ENCODE peak calls at places on chromosomes 6 and 20, in ten cellular contexts. S is fibroblast of pulmonary artery; E is ovary; H is GM10248; I is fibroblast of lung; W is WTC11; O is endothelial cell; G is CD4-positive, alpha-beta T cell; R is endothelial cell of umbilical vein; T is H9. C is an unnamed sample.

GRCh38 chr6:30102701-30103629 is 9.9 kb downstream of the TRIM31 start:
- DNase-seq in S (peak; percentile 88), E (peak; percentile 75), H (peak; percentile 89), I (peak; percentile 84), W (peak; percentile 90), O (peak; percentile 78), G (peak; percentile 75), R (peak; percentile 82), T (peak; percentile 86), C (peak; percentile 89)

GRCh38 chr6:56775498-56776166 is 132.9 kb upstream of the DST start:
- DNase-seq in S (no peak), E (no peak), H (no peak), I (no peak), W (no peak), O (no peak), G (no peak), R (no peak), T (peak; percentile 53), C (no peak)

GRCh38 chr6:12967686-12968085 is 251.1 kb downstream of the PHACTR1 start:
- DNase-seq in S (peak; percentile 52), E (no peak), H (no peak), I (no peak), W (no peak), O (no peak), G (no peak), R (no peak), T (no peak), C (peak; percentile 65)

GRCh38 chr6:124995645-124996325 is 33.5 kb downstream of the RNF217 start:
- DNase-seq in S (no peak), E (no peak), H (no peak), I (no peak), W (no peak), O (no peak), G (no peak), R (no peak), T (no peak), C (no peak)

GRCh38 chr6:51147756-51148155 is 329.1 kb downstream of the TFAP2B start:
- DNase-seq in S (no peak), E (no peak), H (no peak), I (no peak), W (no peak), O (no peak), G (no peak), R (no peak), T (no peak), C (no peak)

GRCh38 chr20:9518776-9519175 is 4.4 kb downstream of the LAMP5 start:
- DNase-seq in S (no peak), E (no peak), H (no peak), I (no peak), W (peak; percentile 62), O (no peak), G (no peak), R (no peak), T (peak; percentile 75), C (no peak)

GRCh38 chr20:21182832-21183563 is 57.1 kb downstream of the KIZ start:
- DNase-seq in S (peak; percentile 81), E (no peak), H (no peak), I (peak; percentile 88), W (no peak), O (no peak), G (no peak), R (no peak), T (no peak), C (peak; percentile 82)

GRCh38 chr6:168101201-168102092 is 22.4 kb upstream of the FRMD1 start:
- DNase-seq in S (no peak), E (no peak), H (no peak), I (no peak), W (peak; percentile 39), O (no peak), G (no peak), R (no peak), T (no peak), C (no peak)

GRCh38 chr6:150652848-150653613 is 53.3 kb downstream of the PLEKHG1 start:
- DNase-seq in S (no peak), E (no peak), H (no peak), I (peak; percentile 3), W (no peak), O (no peak), G (no peak), R (no peak), T (no peak), C (peak; percentile 51)

GRCh38 chr6:132058975-132059374 is 107.8 kb upstream of the CCN2 start:
- DNase-seq in S (no peak), E (no peak), H (no peak), I (peak; percentile 58), W (no peak), O (no peak), G (no peak), R (no peak), T (no peak), C (peak; percentile 40)

GRCh38 chr20:43653966-43654365 is 12.9 kb upstream of the MYBL2 start:
- DNase-seq in S (no peak), E (no peak), H (no peak), I (no peak), W (no peak), O (no peak), G (no peak), R (no peak), T (no peak), C (no peak)

GRCh38 chr6:132479131-132479530 is 33.8 kb downstream of the STX7 start:
- DNase-seq in S (no peak), E (no peak), H (no peak), I (peak; percentile 37), W (no peak), O (no peak), G (no peak), R (no peak), T (no peak), C (peak; percentile 44)

GRCh38 chr6:104843196-104843595 is 16.5 kb downstream of the HACE1 start:
- DNase-seq in S (no peak), E (no peak), H (no peak), I (no peak), W (no peak), O (no peak), G (no peak), R (no peak), T (no peak), C (peak; percentile 8)

GRCh38 chr6:41288025-41288777 is 1.7 kb upstream of the TREM1 start:
- DNase-seq in S (peak; percentile 35), E (no peak), H (peak; percentile 45), I (peak; percentile 14), W (no peak), O (no peak), G (no peak), R (no peak), T (no peak), C (no peak)

GRCh38 chr6:41042167-41042566 is at the start of gene TSPO2:
- DNase-seq in S (no peak), E (no peak), H (no peak), I (no peak), W (no peak), O (no peak), G (no peak), R (no peak), T (no peak), C (no peak)

GRCh38 chr20:835220-836045 is 1.9 kb downstream of the FAM110A start:
- DNase-seq in S (no peak), E (peak; percentile 57), H (no peak), I (no peak), W (no peak), O (no peak), G (no peak), R (no peak), T (no peak), C (no peak)

GRCh38 chr20:24776755-24777271 is 172.3 kb upstream of the CST7 start:
- DNase-seq in S (no peak), E (peak; percentile 1), H (no peak), I (no peak), W (no peak), O (no peak), G (no peak), R (no peak), T (no peak), C (no peak)

GRCh38 chr6:140979642-140980091 is 1153.1 kb upstream of the GJE1 start:
- DNase-seq in S (peak; percentile 98), E (peak; percentile 33), H (no peak), I (peak; percentile 80), W (no peak), O (no peak), G (no peak), R (peak; percentile 98), T (no peak), C (peak; percentile 98)

GRCh38 chr20:17226410-17227198 is at the start of gene PCSK2:
- DNase-seq in S (peak; percentile 33), E (peak; percentile 86), H (peak; percentile 13), I (peak; percentile 20), W (peak; percentile 90), O (peak; percentile 76), G (no peak), R (no peak), T (peak; percentile 91), C (peak; percentile 15)

GRCh38 chr6:2744206-2744771 is 6.4 kb downstream of the MYLK4 start:
- DNase-seq in S (peak; percentile 33), E (no peak), H (no peak), I (peak; percentile 25), W (no peak), O (no peak), G (no peak), R (no peak), T (no peak), C (peak; percentile 18)
- TF ChIP-seq CTCF in S (peak; percentile 35), E (no peak), H (no peak), I (no peak), W (no peak), O (no peak), G (no peak), R (peak; percentile 16), T (peak; percentile 39), C (peak; percentile 29)

GRCh38 chr6:17505062-17505476 is 95.0 kb upstream of the FAM8A1 start:
- DNase-seq in S (peak; percentile 17), E (no peak), H (no peak), I (peak; percentile 21), W (no peak), O (no peak), G (no peak), R (peak; percentile 25), T (no peak), C (peak; percentile 5)
- TF ChIP-seq CTCF in S (peak; percentile 28), E (no peak), H (no peak), I (peak; percentile 14), W (no peak), O (peak; percentile 55), G (peak; percentile 15), R (peak; percentile 6), T (peak; percentile 63), C (peak; percentile 26)

GRCh38 chr6:11093591-11094410 is at the start of gene SMIM13:
- DNase-seq in S (peak; percentile 99), E (peak; percentile 96), H (peak; percentile 97), I (peak; percentile 98), W (peak; percentile 98), O (peak; percentile 96), G (peak; percentile 95), R (peak; percentile 99), T (peak; percentile 99), C (peak; percentile 97)
- TF ChIP-seq CTCF in S (peak; percentile 18), E (peak; percentile 75), H (peak; percentile 64), I (peak; percentile 21), W (peak; percentile 44), O (peak; percentile 71), G (peak; percentile 74), R (peak; percentile 38), T (peak; percentile 52), C (peak; percentile 52)

DNA sequence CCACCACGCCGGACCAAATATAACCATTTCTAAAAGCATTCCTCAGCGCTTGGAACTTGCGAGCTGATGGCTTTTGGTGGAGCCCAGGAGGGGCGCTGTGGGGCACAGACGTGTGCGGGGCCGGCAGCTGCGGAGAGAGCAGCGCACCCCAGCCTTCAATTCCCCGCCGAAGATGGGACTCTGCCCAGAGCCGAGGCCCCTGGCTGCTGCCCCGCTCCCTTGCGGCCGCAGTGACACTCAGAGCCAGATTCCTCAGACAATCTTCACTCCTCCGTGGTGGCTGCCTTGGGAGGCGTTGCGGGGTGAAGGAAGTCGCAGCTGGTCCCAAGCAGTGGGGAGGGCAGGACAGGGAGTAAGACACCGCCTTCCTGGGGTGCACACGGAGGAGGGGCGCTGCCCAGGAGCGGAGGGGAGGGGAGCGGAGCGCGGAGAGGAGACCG is 87.7 kb downstream of the TMEM242 start:
- DNase-seq in S (peak; percentile 55), E (peak; percentile 71), H (peak; percentile 45), I (peak; percentile 58), W (peak; percentile 80), O (peak; percentile 64), G (peak; percentile 33), R (peak; percentile 55), T (peak; percentile 82), C (peak; percentile 47)
- TF ChIP-seq CTCF in S (peak; percentile 54), E (peak; percentile 70), H (peak; percentile 51), I (peak; percentile 51), W (peak; percentile 62), O (peak; percentile 21), G (peak; percentile 76), R (peak; percentile 54), T (peak; percentile 84), C (peak; percentile 72)